ENCODE peak calls at places on chromosome 4, in eight cellular contexts. R is PC-9, E is body of pancreas, M is breast epithelium, V is dorsolateral prefrontal cortex, Y is tibial artery, T is WERI-Rb-1, J is sigmoid colon. L is an unnamed sample.

GRCh38 chr4:70110917-70111316 is 43.1 kb upstream of the PRR27 start:
- DNase-seq in R (no peak), E (no peak), M (no peak), V (no peak), Y (no peak), T (no peak), J (no peak), L (no peak)

GRCh38 chr4:15847746-15848145 is 69.6 kb downstream of the CD38 start:
- DNase-seq in R (no peak), E (no peak), M (no peak), V (no peak), Y (no peak), T (no peak), J (no peak), L (no peak)

GRCh38 chr4:93237526-93237925 is 591.0 kb upstream of the ATOH1 start:
- DNase-seq in R (no peak), E (no peak), M (no peak), V (no peak), Y (no peak), T (no peak), J (no peak), L (no peak)

GRCh38 chr4:2436301-2436700 is 17.5 kb downstream of the CFAP99 start:
- DNase-seq in R (no peak), E (no peak), M (no peak), V (peak; percentile 72), Y (no peak), T (no peak), J (no peak), L (no peak)

GRCh38 chr4:136319789-136320470 is 1212.4 kb downstream of the PCDH18 start:
- DNase-seq in R (peak; percentile 57), E (no peak), M (no peak), V (no peak), Y (no peak), T (no peak), J (no peak), L (no peak)

GRCh38 chr4:75724867-75725724 is 719 bp downstream of the USO1 start:
- DNase-seq in R (peak; percentile 54), E (peak; percentile 75), M (peak; percentile 67), V (peak; percentile 26), Y (peak; percentile 74), T (peak; percentile 76), J (peak; percentile 88), L (peak; percentile 73)

GRCh38 chr4:11415409-11416070 is 13.2 kb downstream of the HS3ST1 start:
- DNase-seq in R (no peak), E (no peak), M (no peak), V (no peak), Y (no peak), T (no peak), J (no peak), L (no peak)

GRCh38 chr4:95516528-95517011 is 32.2 kb downstream of the UNC5C start:
- DNase-seq in R (no peak), E (no peak), M (no peak), V (no peak), Y (no peak), T (peak; percentile 22), J (no peak), L (no peak)

GRCh38 chr4:40486534-40486933 is 143.1 kb downstream of the RBM47 start:
- DNase-seq in R (peak; percentile 74), E (no peak), M (no peak), V (no peak), Y (no peak), T (no peak), J (no peak), L (no peak)

GRCh38 chr4:163755013-163755412 is 260.5 kb downstream of the TMA16 start:
- DNase-seq in R (no peak), E (no peak), M (no peak), V (no peak), Y (no peak), T (peak; percentile 27), J (no peak), L (no peak)
- TF ChIP-seq CTCF in R (no peak), E (no peak), M (no peak), V (peak; percentile 32), Y (no peak), T (peak; percentile 33), J (no peak), L (peak; percentile 28)

DNA sequence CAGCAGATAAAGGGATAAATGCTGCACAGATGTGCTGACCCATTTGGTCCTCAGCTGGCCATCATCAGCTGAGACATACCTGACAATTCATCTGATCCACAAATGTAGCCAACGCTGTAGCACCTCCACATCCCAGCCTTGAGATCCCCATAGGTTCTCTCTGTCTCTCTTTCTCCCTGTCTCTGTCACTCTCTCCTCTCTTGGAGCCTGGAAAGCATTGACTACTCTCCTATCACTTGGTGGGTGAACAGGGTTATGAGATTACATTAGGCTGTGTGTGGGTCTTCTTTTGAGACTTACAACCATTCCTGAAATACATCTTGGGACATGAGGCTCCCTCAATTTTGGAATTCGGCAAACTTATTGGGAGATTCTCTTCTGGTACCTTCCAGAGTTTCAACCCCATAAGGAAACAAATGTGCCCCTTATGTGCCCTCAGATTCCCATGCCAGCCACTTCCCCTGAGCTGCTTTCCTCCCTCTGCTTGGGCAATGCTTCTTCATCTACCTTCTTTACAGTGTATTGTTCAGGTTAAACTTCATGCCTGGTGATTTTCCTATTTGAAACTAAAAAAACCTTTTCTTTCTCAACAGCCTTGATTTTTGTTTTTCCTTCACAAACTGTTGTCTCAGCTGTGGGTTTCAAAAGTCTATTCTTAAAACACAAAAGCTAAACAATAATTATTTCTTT is 29.1 kb upstream of the FGF2 start:
- DNase-seq in R (no peak), E (no peak), M (no peak), V (no peak), Y (no peak), T (no peak), J (no peak), L (no peak)
- H3K27ac ChIP-seq in R (no peak overlapping the region), E (no peak overlapping the region), M (peak overlapping the region; percentile 88), V (no peak overlapping the region), Y (peak overlapping the region; percentile 77), T (peak overlapping the region; percentile 79), J (peak overlapping the region; percentile 60), L (peak overlapping the region; percentile 78)

GRCh38 chr4:56112377-56112776 is 163.6 kb downstream of the CEP135 start:
- DNase-seq in R (no peak), E (no peak), M (no peak), V (no peak), Y (no peak), T (no peak), J (no peak), L (no peak)
- TF ChIP-seq CTCF in R (no peak), E (no peak), M (no peak), V (no peak), Y (no peak), T (peak; percentile 29), J (no peak), L (no peak)

GRCh38 chr4:88761342-88761741 is 63.7 kb upstream of the NAP1L5 start:
- DNase-seq in R (no peak), E (no peak), M (no peak), V (no peak), Y (no peak), T (no peak), J (no peak), L (no peak)
- H3K27ac ChIP-seq in R (no peak overlapping the region), E (no peak overlapping the region), M (no peak overlapping the region), V (no peak overlapping the region), Y (no peak overlapping the region), T (no peak overlapping the region), J (no peak overlapping the region), L (no peak overlapping the region)

GRCh38 chr4:135032670-135033069 is 831.1 kb upstream of the PABPC4L start:
- DNase-seq in R (no peak), E (no peak), M (no peak), V (no peak), Y (no peak), T (no peak), J (no peak), L (no peak)
- TF ChIP-seq CTCF in R (no peak), E (no peak), M (no peak), V (no peak), Y (no peak), T (no peak), J (no peak), L (no peak)